ENCODE peak calls at places on chromosomes 12 and 14, in five cellular contexts. One of them, this sample, is unnamed.
A peak's percentile ranks its signal among the peaks of the same experiment; 100 is the strongest.

GRCh38 chr12:30785630-30786029 is 30.9 kb upstream of the CAPRIN2 start:
- DNase-seq in H1: no peak
- DNase-seq in HepG2: no peak
- DNase-seq in HCT116: no peak
- DNase-seq in SK-N-SH: no peak
- DNase-seq in this sample: no peak

GRCh38 chr14:95507174-95507573 is 9.3 kb downstream of the SYNE3 start:
- DNase-seq in SK-N-SH: no peak
- DNase-seq in HCT116: no peak
- DNase-seq in H1: no peak
- DNase-seq in HepG2: no peak
- DNase-seq in this sample: peak; percentile 55

GRCh38 chr14:21486640-21487087 is 9.7 kb downstream of the TOX4 start:
- DNase-seq in HCT116: no peak
- DNase-seq in HepG2: no peak
- DNase-seq in SK-N-SH: no peak
- DNase-seq in H1: no peak
- DNase-seq in this sample: no peak

GRCh38 chr14:103386632-103387329 is 1.6 kb downstream of the MARK3 start:
- DNase-seq in HepG2: no peak
- DNase-seq in SK-N-SH: no peak
- DNase-seq in H1: no peak
- DNase-seq in HCT116: no peak
- DNase-seq in this sample: no peak

GRCh38 chr12:104456950-104457745 is 400 bp downstream of the CHST11 start:
- DNase-seq in SK-N-SH: peak; percentile 81
- DNase-seq in HCT116: no peak
- DNase-seq in HepG2: no peak
- DNase-seq in H1: peak; percentile 80
- DNase-seq in this sample: peak; percentile 89

GRCh38 chr14:99122521-99123125 is 149.4 kb downstream of the BCL11B start:
- DNase-seq in HepG2: no peak
- DNase-seq in HCT116: no peak
- DNase-seq in H1: peak; percentile 44
- DNase-seq in SK-N-SH: no peak
- DNase-seq in this sample: no peak

GRCh38 chr14:96959992-96960391 is 162.8 kb downstream of the VRK1 start:
- DNase-seq in H1: no peak
- DNase-seq in SK-N-SH: no peak
- DNase-seq in HepG2: no peak
- DNase-seq in HCT116: no peak
- DNase-seq in this sample: no peak

GRCh38 chr12:62859203-62859799 is 75.6 kb downstream of the PPM1H start:
- DNase-seq in H1: no peak
- DNase-seq in HCT116: no peak
- DNase-seq in HepG2: no peak
- DNase-seq in SK-N-SH: no peak
- DNase-seq in this sample: no peak

GRCh38 chr12:56914724-56915123 is 19.5 kb downstream of the SDR9C7 start:
- DNase-seq in SK-N-SH: no peak
- DNase-seq in HepG2: peak; percentile 20
- DNase-seq in HCT116: no peak
- DNase-seq in H1: no peak
- DNase-seq in this sample: no peak

GRCh38 chr12:96445743-96446655 is 43.4 kb upstream of the CFAP54 start:
- DNase-seq in HCT116: no peak
- DNase-seq in H1: no peak
- DNase-seq in SK-N-SH: no peak
- DNase-seq in HepG2: no peak
- DNase-seq in this sample: no peak

GRCh38 chr14:69845787-69846186 is 33.4 kb upstream of the SMOC1 start:
- DNase-seq in HCT116: no peak
- DNase-seq in HepG2: peak; percentile 76
- DNase-seq in H1: no peak
- DNase-seq in SK-N-SH: no peak
- DNase-seq in this sample: no peak

GRCh38 chr12:2057041-2057792 is 4.4 kb downstream of the CACNA1C start:
- DNase-seq in H1: peak; percentile 99
- DNase-seq in HCT116: peak; percentile 34
- DNase-seq in HepG2: peak; percentile 56
- DNase-seq in SK-N-SH: peak; percentile 75
- DNase-seq in this sample: no peak

GRCh38 chr12:89566615-89567014 is 40.8 kb upstream of the POC1B start:
- DNase-seq in SK-N-SH: no peak
- DNase-seq in HCT116: no peak
- DNase-seq in HepG2: no peak
- DNase-seq in H1: no peak
- DNase-seq in this sample: peak; percentile 37

GRCh38 chr12:94098466-94098865 is 49.9 kb upstream of the PLXNC1 start:
- DNase-seq in SK-N-SH: no peak
- DNase-seq in H1: no peak
- DNase-seq in HCT116: no peak
- DNase-seq in HepG2: no peak
- DNase-seq in this sample: no peak

DNA sequence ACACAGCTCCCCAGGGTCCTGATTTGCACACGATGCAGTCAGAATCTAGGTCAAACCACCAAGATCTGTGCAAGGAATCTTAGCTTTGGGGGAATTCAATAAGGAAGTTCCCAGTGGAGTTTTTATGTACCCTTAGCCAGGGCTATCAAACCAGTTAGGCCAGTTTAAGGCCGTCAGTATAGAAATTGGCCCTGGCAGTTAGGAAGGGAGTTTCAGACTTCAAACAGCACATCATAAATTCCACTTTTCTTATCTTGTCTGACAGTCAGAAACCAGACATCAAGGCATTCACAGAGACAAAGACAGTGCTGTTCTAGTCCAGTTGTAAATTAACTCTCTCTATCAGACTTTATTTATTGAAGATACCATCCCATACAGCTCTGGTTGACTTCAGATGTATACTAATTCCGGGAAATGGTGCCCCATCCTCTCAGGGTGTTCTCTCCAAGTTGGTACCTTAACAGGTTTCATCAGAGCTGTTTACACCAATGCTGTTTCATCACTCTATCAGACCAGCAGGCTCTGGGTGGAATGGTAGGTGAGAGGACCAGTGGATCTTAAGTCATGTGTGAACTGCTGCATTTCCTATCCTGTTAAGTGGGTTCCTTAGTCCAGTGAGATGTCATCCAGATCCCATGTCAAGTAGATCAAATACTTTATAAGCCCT is 157.4 kb upstream of the ATF7IP start:
- DNase-seq in H1: peak; percentile 33
- DNase-seq in HCT116: peak; percentile 55
- DNase-seq in HepG2: peak; percentile 25
- DNase-seq in SK-N-SH: no peak
- DNase-seq in this sample: peak; percentile 79
- TF ChIP-seq JUND in H1: no peak
- TF ChIP-seq JUND in HCT116: peak; percentile 38
- TF ChIP-seq JUND in HepG2: no peak
- TF ChIP-seq JUND in SK-N-SH: no peak
- TF ChIP-seq JUND in this sample: no peak

GRCh38 chr14:86640288-86640687 is 1110.3 kb downstream of the FLRT2 start:
- DNase-seq in HepG2: no peak
- DNase-seq in HCT116: no peak
- DNase-seq in H1: no peak
- DNase-seq in SK-N-SH: no peak
- DNase-seq in this sample: no peak
- TF ChIP-seq JUND in HepG2: no peak
- TF ChIP-seq JUND in HCT116: no peak
- TF ChIP-seq JUND in H1: no peak
- TF ChIP-seq JUND in SK-N-SH: no peak
- TF ChIP-seq JUND in this sample: no peak

GRCh38 chr14:57833304-57833703 is 32.6 kb downstream of the SLC35F4 start:
- DNase-seq in HCT116: peak; percentile 96
- DNase-seq in H1: no peak
- DNase-seq in SK-N-SH: no peak
- DNase-seq in HepG2: no peak
- DNase-seq in this sample: no peak

GRCh38 chr14:57834001-57834598 is 31.8 kb downstream of the SLC35F4 start:
- DNase-seq in SK-N-SH: no peak
- DNase-seq in HepG2: no peak
- DNase-seq in H1: no peak
- DNase-seq in HCT116: no peak
- DNase-seq in this sample: no peak

GRCh38 chr14:57834961-57835360 is 30.9 kb downstream of the SLC35F4 start:
- DNase-seq in HepG2: no peak
- DNase-seq in HCT116: no peak
- DNase-seq in SK-N-SH: no peak
- DNase-seq in H1: no peak
- DNase-seq in this sample: no peak

GRCh38 chr14:57828713-57829112 is 37.2 kb downstream of the SLC35F4 start:
- DNase-seq in HepG2: no peak
- DNase-seq in H1: no peak
- DNase-seq in SK-N-SH: no peak
- DNase-seq in HCT116: no peak
- DNase-seq in this sample: no peak

DNA sequence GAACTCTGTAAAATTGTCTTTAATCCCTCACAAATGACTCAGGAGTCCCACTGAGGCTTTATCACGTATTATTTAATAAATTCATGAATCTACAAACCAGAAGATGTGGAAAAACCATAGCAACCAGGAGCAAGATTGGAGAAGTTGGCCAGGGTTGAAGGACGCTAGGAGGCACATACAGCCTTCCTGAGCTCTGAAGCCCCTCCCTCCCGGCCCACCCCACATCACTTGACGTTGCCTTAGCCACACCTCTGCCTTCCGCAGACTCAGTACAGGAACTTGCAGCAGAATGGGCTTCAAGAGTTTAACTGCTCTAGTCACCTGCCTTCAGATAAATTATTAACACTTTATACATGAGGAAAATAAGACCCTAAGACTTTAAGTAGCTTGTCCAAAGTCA is 33.9 kb downstream of the SLC35F4 start:
- DNase-seq in H1: no peak
- DNase-seq in HepG2: no peak
- DNase-seq in SK-N-SH: no peak
- DNase-seq in HCT116: no peak
- DNase-seq in this sample: no peak
- TF ChIP-seq JUND in H1: no peak
- TF ChIP-seq JUND in HepG2: no peak
- TF ChIP-seq JUND in SK-N-SH: no peak
- TF ChIP-seq JUND in HCT116: no peak
- TF ChIP-seq JUND in this sample: no peak

GRCh38 chr12:109113661-109114321 is 2.6 kb upstream of the ACACB start:
- DNase-seq in SK-N-SH: no peak
- DNase-seq in H1: no peak
- DNase-seq in HepG2: peak; percentile 5
- DNase-seq in HCT116: no peak
- DNase-seq in this sample: no peak
- TF ChIP-seq JUND in SK-N-SH: no peak
- TF ChIP-seq JUND in H1: no peak
- TF ChIP-seq JUND in HepG2: no peak
- TF ChIP-seq JUND in HCT116: no peak
- TF ChIP-seq JUND in this sample: no peak

DNA sequence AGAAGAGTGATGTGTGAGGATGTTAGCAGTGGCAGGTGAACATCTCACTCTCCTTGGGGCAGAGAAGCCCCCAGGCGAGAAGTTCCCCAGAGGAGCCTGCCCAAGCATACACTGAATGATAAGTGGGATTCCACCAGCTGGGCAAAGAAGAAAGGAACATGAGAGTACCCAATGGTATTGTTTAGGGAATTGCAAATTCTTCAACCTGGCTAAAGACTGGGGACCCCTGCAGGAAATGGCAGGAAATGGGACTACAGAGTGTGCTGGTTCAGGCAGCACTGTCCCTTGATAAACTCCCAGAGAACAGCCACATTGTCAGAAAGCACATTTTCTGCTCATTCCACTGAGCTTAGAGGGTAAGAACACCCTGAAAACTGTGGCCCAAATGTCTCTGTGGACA is 121.3 kb downstream of the RPS29 start:
- DNase-seq in H1: peak; percentile 58
- DNase-seq in HepG2: peak; percentile 6
- DNase-seq in HCT116: peak; percentile 12
- DNase-seq in SK-N-SH: peak; percentile 5
- DNase-seq in this sample: no peak
- TF ChIP-seq JUND in H1: no peak
- TF ChIP-seq JUND in HepG2: no peak
- TF ChIP-seq JUND in HCT116: no peak
- TF ChIP-seq JUND in SK-N-SH: no peak
- TF ChIP-seq JUND in this sample: no peak

GRCh38 chr12:12705833-12706520 is 10.0 kb upstream of the GPR19 start:
- DNase-seq in H1: no peak
- DNase-seq in SK-N-SH: no peak
- DNase-seq in HepG2: no peak
- DNase-seq in HCT116: no peak
- DNase-seq in this sample: no peak
- TF ChIP-seq JUND in H1: no peak
- TF ChIP-seq JUND in SK-N-SH: no peak
- TF ChIP-seq JUND in HepG2: no peak
- TF ChIP-seq JUND in HCT116: no peak
- TF ChIP-seq JUND in this sample: no peak

GRCh38 chr12:122721057-122721545 is 4.5 kb upstream of the HCAR3 start:
- DNase-seq in H1: no peak
- DNase-seq in HepG2: peak; percentile 75
- DNase-seq in HCT116: no peak
- DNase-seq in SK-N-SH: no peak
- DNase-seq in this sample: no peak
- TF ChIP-seq JUND in H1: no peak
- TF ChIP-seq JUND in HepG2: no peak
- TF ChIP-seq JUND in HCT116: no peak
- TF ChIP-seq JUND in SK-N-SH: no peak
- TF ChIP-seq JUND in this sample: no peak